ENCODE peak calls at places on chromosomes 6 and 20, in nine cellular contexts. U is COR-L47; T is NB4; S is activated T-cell treated with anti-CD3 and anti-CD28 coated beads for 1 hour; L is tibial artery; D is Ammon's horn; M is H54; N is SHP77 treated with DMSO at 0.1 percent for 48 hours; E is activated CD4-positive, alpha-beta T cell treated with anti-CD3 and anti-CD28 coated beads, Interleukin-2, amount 10 ng/mL, durations not matched to agents 7 days and 5 days. G is an unnamed sample.

GRCh38 chr20:55200317-55200716 is 724.9 kb downstream of the DOK5 start:
- DNase-seq in N (no peak), M (no peak), E (no peak), D (no peak), T (no peak), S (no peak), U (no peak), L (no peak), G (no peak)

GRCh38 chr20:34983089-34983820 is 27.6 kb downstream of the MYH7B start:
- DNase-seq in T (no peak), L (no peak), M (no peak), E (no peak), N (no peak), U (no peak), S (no peak), D (no peak), G (no peak)

GRCh38 chr6:73648166-73648565 is 5.6 kb downstream of the SLC17A5 start:
- DNase-seq in E (no peak), D (no peak), T (no peak), M (no peak), U (no peak), L (no peak), N (no peak), S (no peak), G (no peak)

GRCh38 chr20:41275181-41275793 is 42.2 kb downstream of the ZHX3 start:
- DNase-seq in D (no peak), N (no peak), M (no peak), E (no peak), L (no peak), S (no peak), T (no peak), U (no peak), G (no peak)

GRCh38 chr6:139581485-139581865 is 207.0 kb upstream of the CITED2 start:
- DNase-seq in D (no peak), U (no peak), N (no peak), S (no peak), T (no peak), L (no peak), M (no peak), E (no peak), G (no peak)

GRCh38 chr6:11632231-11632630 is 94.7 kb downstream of the TMEM170B start:
- DNase-seq in D (no peak), E (no peak), U (no peak), N (no peak), L (no peak), T (no peak), M (peak), S (no peak), G (no peak)

GRCh38 chr6:148497256-148497655 is 154.6 kb downstream of the SASH1 start:
- DNase-seq in S (no peak), T (no peak), L (peak), M (no peak), E (no peak), N (no peak), D (no peak), U (no peak), G (no peak)

GRCh38 chr6:41080623-41081022 is 7.8 kb downstream of the NFYA start:
- DNase-seq in L (no peak), T (no peak), E (peak), U (no peak), D (no peak), N (no peak), M (no peak), S (no peak), G (no peak)

GRCh38 chr6:37913210-37913609 is 93.7 kb downstream of the ZFAND3 start:
- DNase-seq in U (no peak), S (no peak), M (no peak), T (no peak), L (no peak), E (no peak), N (no peak), D (no peak), G (no peak)

GRCh38 chr6:41546866-41547798 is 951 bp downstream of the FOXP4 start:
- DNase-seq in T (peak), L (no peak), N (no peak), M (peak), S (peak), D (no peak), U (no peak), E (peak), G (peak)